ENCODE peak calls at places on chromosome 17, in six cellular contexts. One of them, this sample, is unnamed.

GRCh38 chr17:21028192-21028591 is 14.6 kb downstream of the USP22 start:
- DNase-seq in Calu3: no peak
- DNase-seq in left colon: no peak
- DNase-seq in T follicular helper cell: no peak
- DNase-seq in A549: no peak
- DNase-seq in adrenal gland: peak
- DNase-seq in this sample: no peak

GRCh38 chr17:1998426-1998784 is 26.7 kb downstream of the RTN4RL1 start:
- DNase-seq in Calu3: no peak
- DNase-seq in left colon: peak
- DNase-seq in T follicular helper cell: no peak
- DNase-seq in A549: no peak
- DNase-seq in adrenal gland: no peak
- DNase-seq in this sample: no peak

GRCh38 chr17:7626956-7627249 is 718 bp downstream of the SAT2 start:
- DNase-seq in Calu3: no peak
- DNase-seq in left colon: no peak
- DNase-seq in T follicular helper cell: no peak
- DNase-seq in A549: no peak
- DNase-seq in adrenal gland: no peak
- DNase-seq in this sample: no peak

GRCh38 chr17:68954146-68954971 is 833 bp downstream of the ABCA8 start:
- DNase-seq in Calu3: no peak
- DNase-seq in left colon: no peak
- DNase-seq in T follicular helper cell: no peak
- DNase-seq in A549: no peak
- DNase-seq in adrenal gland: no peak
- DNase-seq in this sample: no peak

GRCh38 chr17:1094591-1094990 is 85.2 kb downstream of the ABR start:
- DNase-seq in Calu3: no peak
- DNase-seq in left colon: no peak
- DNase-seq in T follicular helper cell: no peak
- DNase-seq in A549: no peak
- DNase-seq in adrenal gland: no peak
- DNase-seq in this sample: no peak

GRCh38 chr17:68433911-68434503 is 23.3 kb downstream of the WIPI1 start:
- DNase-seq in Calu3: no peak
- DNase-seq in left colon: no peak
- DNase-seq in T follicular helper cell: no peak
- DNase-seq in A549: no peak
- DNase-seq in adrenal gland: peak
- DNase-seq in this sample: no peak

GRCh38 chr17:6480325-6480675 is 36.0 kb downstream of the PIMREG start:
- DNase-seq in Calu3: no peak
- DNase-seq in left colon: no peak
- DNase-seq in T follicular helper cell: no peak
- DNase-seq in A549: no peak
- DNase-seq in adrenal gland: no peak
- DNase-seq in this sample: no peak

GRCh38 chr17:50267074-50267841 is 7.0 kb upstream of the TMEM92 start:
- DNase-seq in Calu3: no peak
- DNase-seq in left colon: peak
- DNase-seq in T follicular helper cell: no peak
- DNase-seq in A549: no peak
- DNase-seq in adrenal gland: no peak
- DNase-seq in this sample: no peak

GRCh38 chr17:73492802-73493139 is 151.5 kb downstream of the SDK2 start:
- DNase-seq in Calu3: no peak
- DNase-seq in left colon: no peak
- DNase-seq in T follicular helper cell: no peak
- DNase-seq in A549: no peak
- DNase-seq in adrenal gland: no peak
- DNase-seq in this sample: no peak

GRCh38 chr17:17626840-17627239 is 35.3 kb upstream of the PEMT start:
- DNase-seq in Calu3: no peak
- DNase-seq in left colon: no peak
- DNase-seq in T follicular helper cell: no peak
- DNase-seq in A549: no peak
- DNase-seq in adrenal gland: no peak
- DNase-seq in this sample: no peak

GRCh38 chr17:5580367-5580766 is 3.9 kb downstream of the NLRP1 start:
- DNase-seq in Calu3: no peak
- DNase-seq in left colon: no peak
- DNase-seq in T follicular helper cell: no peak
- DNase-seq in A549: no peak
- DNase-seq in adrenal gland: no peak
- DNase-seq in this sample: no peak

This sample was measured in effector CD8-positive, alpha-beta T cell.